ENCODE peak calls at places on chromosomes 4 and X, in ten cellular contexts. J is activated CD4-positive, alpha-beta T cell treated with anti-CD3 and anti-CD28 coated beads, Interleukin-2, amount 10 ng/mL, durations not matched to agents 7 days and 5 days; S is T-helper 9 cell; L is NCI-H345; O is activated CD4-positive, alpha-beta memory T cell treated with anti-CD3 and anti-CD28 coated beads, Interleukin-2, amount 10 ng/mL, durations not matched to agents 7 days and 5 days; K is germinal center; M is GM10248; V is ELR; F is HuH-7.5; A is hypothalamus. Y is an unnamed sample.

GRCh38 chr4:55611358-55612059 is 19.5 kb upstream of the PDCL2 start:
- DNase-seq in L (no peak), A (no peak), M (no peak), V (peak), O (no peak), J (no peak), S (no peak), K (no peak), F (no peak), Y (no peak)

GRCh38 chrX:46759645-46759974 is 692 bp upstream of the SLC9A7 start:
- DNase-seq in V (peak), M (no peak), F (no peak), L (no peak), S (no peak), K (no peak), O (no peak), A (no peak), J (no peak), Y (no peak)

GRCh38 chrX:109270580-109271484 is 211.1 kb downstream of the GUCY2F start:
- DNase-seq in L (no peak), O (peak), V (peak), S (no peak), J (no peak), M (peak), K (no peak), F (no peak), A (no peak), Y (no peak)

GRCh38 chr4:4659871-4660651 is 118.2 kb upstream of the STX18 start:
- DNase-seq in K (no peak), L (no peak), O (no peak), V (peak), J (no peak), F (no peak), A (no peak), S (no peak), M (no peak), Y (no peak)

GRCh38 chrX:3743821-3744439 is 30.5 kb upstream of the PRKX start:
- DNase-seq in F (no peak), V (no peak), M (no peak), K (no peak), O (peak), L (no peak), A (no peak), S (peak), J (peak), Y (peak)

GRCh38 chr4:112361181-112361791 is 64.1 kb downstream of the ALPK1 start:
- DNase-seq in M (no peak), O (no peak), L (peak), V (peak), A (no peak), K (no peak), J (no peak), F (no peak), S (no peak), Y (no peak)

GRCh38 chrX:22674947-22675346 is 324.8 kb upstream of the DDX53 start:
- DNase-seq in K (no peak), A (no peak), F (no peak), M (no peak), V (no peak), J (no peak), L (peak), S (no peak), O (no peak), Y (no peak)

GRCh38 chrX:39950035-39950688 is 147.6 kb downstream of the BCOR start:
- DNase-seq in S (no peak), K (no peak), V (peak), M (no peak), J (no peak), O (no peak), L (no peak), F (no peak), A (no peak), Y (no peak)

GRCh38 chr4:33068539-33068938 is 2348.4 kb downstream of the PCDH7 start:
- DNase-seq in O (no peak), S (no peak), V (no peak), A (no peak), M (no peak), F (no peak), L (no peak), J (no peak), K (no peak), Y (no peak)

GRCh38 chrX:1249101-1249887 is 19.3 kb upstream of the CSF2RA start:
- DNase-seq in V (peak), M (peak), J (peak), S (no peak), O (peak), L (no peak), A (no peak), K (no peak), F (peak), Y (no peak)

GRCh38 chr4:67918428-67918827 is 34.6 kb upstream of the TMPRSS11D start:
- DNase-seq in O (no peak), F (no peak), S (no peak), K (no peak), M (no peak), J (no peak), V (peak), A (no peak), L (no peak), Y (no peak)

GRCh38 chr4:109730294-109731051 is 603 bp upstream of the PLA2G12A start:
- DNase-seq in F (peak), M (no peak), A (peak), J (no peak), O (no peak), V (peak), S (no peak), L (peak), K (no peak), Y (no peak)

GRCh38 chr4:172018358-172018757 is 205.2 kb downstream of the GALNTL6 start:
- DNase-seq in A (no peak), O (no peak), V (no peak), M (no peak), J (no peak), S (no peak), K (no peak), F (no peak), L (no peak), Y (no peak)

GRCh38 chr4:93313207-93313606 is 515.3 kb upstream of the ATOH1 start:
- DNase-seq in O (no peak), K (no peak), F (no peak), L (no peak), J (no peak), S (no peak), M (no peak), A (no peak), V (no peak), Y (no peak)

GRCh38 chrX:68874076-68874475 is 45.3 kb downstream of the EFNB1 start:
- DNase-seq in J (no peak), S (no peak), F (no peak), M (no peak), L (no peak), K (no peak), V (no peak), A (no peak), O (no peak), Y (no peak)

GRCh38 chr4:655735-656151 is 18.3 kb downstream of the ATP5ME start:
- DNase-seq in O (no peak), A (no peak), M (no peak), J (no peak), L (no peak), F (no peak), S (no peak), K (no peak), V (no peak), Y (no peak)

GRCh38 chr4:186458050-186458449 is 97.3 kb downstream of the MTNR1A start:
- DNase-seq in J (no peak), K (no peak), O (no peak), A (no peak), S (no peak), F (no peak), V (no peak), M (no peak), L (no peak), Y (no peak)

GRCh38 chr4:172982151-172982590 is 186.4 kb upstream of the GALNT7 start:
- DNase-seq in O (no peak), J (no peak), F (no peak), L (peak), S (no peak), K (no peak), V (peak), A (no peak), M (no peak), Y (no peak)

GRCh38 chr4:188976644-188977115 is 837.4 kb downstream of the TRIML1 start:
- DNase-seq in F (no peak), L (peak), J (no peak), V (peak), K (no peak), M (no peak), A (no peak), O (no peak), S (no peak), Y (no peak)

GRCh38 chr4:16114546-16114945 is 30.7 kb upstream of the PROM1 start:
- DNase-seq in A (no peak), K (no peak), O (no peak), L (no peak), F (no peak), M (no peak), V (no peak), S (no peak), J (no peak), Y (no peak)

GRCh38 chr4:172631832-172632231 is 536.8 kb upstream of the GALNT7 start:
- DNase-seq in M (no peak), J (no peak), A (no peak), S (no peak), F (no peak), L (no peak), K (no peak), V (no peak), O (no peak), Y (no peak)

GRCh38 chr4:23097251-23097650 is 404.5 kb downstream of the GBA3 start:
- DNase-seq in V (peak), J (no peak), S (no peak), A (no peak), F (no peak), L (no peak), K (no peak), O (no peak), M (no peak), Y (no peak)

GRCh38 chrX:38066934-38067333 is 60.6 kb downstream of the SYTL5 start:
- DNase-seq in K (no peak), L (no peak), M (no peak), V (no peak), F (no peak), O (no peak), A (no peak), J (no peak), S (no peak), Y (no peak)

GRCh38 chrX:77595848-77596247 is 148.7 kb downstream of the FGF16 start:
- DNase-seq in M (no peak), S (no peak), K (no peak), V (peak), O (no peak), L (no peak), A (no peak), F (no peak), J (no peak), Y (no peak)

GRCh38 chr4:185597532-185598188 is 62.4 kb upstream of the PDLIM3 start:
- DNase-seq in M (peak), A (no peak), O (peak), L (peak), S (peak), V (peak), J (peak), F (peak), K (peak), Y (peak)

GRCh38 chr4:114277690-114278089 is 298.2 kb upstream of the ARSJ start:
- DNase-seq in L (no peak), K (no peak), A (no peak), M (no peak), F (no peak), V (peak), S (no peak), J (no peak), O (no peak), Y (no peak)

GRCh38 chr4:101417046-101417445 is 69.7 kb upstream of the PPP3CA start:
- DNase-seq in K (no peak), J (no peak), V (no peak), S (no peak), M (no peak), A (no peak), F (no peak), O (no peak), L (no peak), Y (no peak)

GRCh38 chr4:6971536-6972374 is 62.1 kb downstream of the TBC1D14 start:
- DNase-seq in K (no peak), J (no peak), M (no peak), A (no peak), V (no peak), S (no peak), F (no peak), L (no peak), O (no peak), Y (no peak)

GRCh38 chr4:58138786-58139185 is 1028.6 kb upstream of the IGFBP7 start:
- DNase-seq in A (no peak), J (no peak), F (no peak), M (no peak), L (no peak), O (no peak), S (no peak), V (no peak), K (no peak), Y (no peak)

GRCh38 chr4:184392748-184393334 is 81.5 kb downstream of the IRF2 start:
- DNase-seq in J (no peak), V (no peak), F (no peak), A (no peak), S (no peak), L (no peak), O (no peak), K (no peak), M (no peak), Y (no peak)

GRCh38 chr4:26058537-26058936 is 144.5 kb downstream of the SMIM20 start:
- DNase-seq in L (peak), K (no peak), V (no peak), S (no peak), F (no peak), J (no peak), M (no peak), O (peak), A (no peak), Y (no peak)

GRCh38 chr4:103754844-103755243 is 35.1 kb upstream of the TACR3 start:
- DNase-seq in J (no peak), F (no peak), L (peak), V (peak), M (no peak), K (no peak), O (no peak), A (no peak), S (no peak), Y (no peak)

GRCh38 chr4:18214656-18215055 is 193.1 kb upstream of the LCORL start:
- DNase-seq in V (no peak), O (no peak), F (no peak), S (no peak), A (no peak), K (no peak), M (no peak), J (no peak), L (no peak), Y (no peak)

GRCh38 chr4:93359609-93360008 is 468.9 kb upstream of the ATOH1 start:
- DNase-seq in M (no peak), V (no peak), K (no peak), F (no peak), J (no peak), A (no peak), S (no peak), L (no peak), O (no peak), Y (no peak)

Y was measured in T-helper 1 cell.